ENCODE peak calls at places on chromosomes 13 and 19, in ten cellular contexts. One of them, this sample, is unnamed. For H3K36me3, the result is how much of the 10 kb centered on the place peaks cover.

GRCh38 chr19:46573679-46574522 is 27.2 kb upstream of the CALM3 start:
- DNase-seq in transverse colon: no peak
- DNase-seq in heart right ventricle: no peak
- DNase-seq in upper lobe of right lung: no peak
- DNase-seq in adrenal gland: no peak
- DNase-seq in tibial artery: no peak
- DNase-seq in thoracic aorta: no peak
- DNase-seq in endothelial cell of umbilical vein: no peak
- DNase-seq in RWPE2: no peak
- DNase-seq in lower lobe of right lung: no peak
- DNase-seq in this sample: no peak

GRCh38 chr13:28819748-28820098 is 416 bp upstream of the MTUS2 start:
- DNase-seq in thoracic aorta: no peak
- DNase-seq in endothelial cell of umbilical vein: peak
- DNase-seq in RWPE2: no peak
- DNase-seq in adrenal gland: peak
- DNase-seq in lower lobe of right lung: peak
- DNase-seq in tibial artery: no peak
- DNase-seq in heart right ventricle: peak
- DNase-seq in upper lobe of right lung: peak
- DNase-seq in transverse colon: peak
- DNase-seq in this sample: peak

GRCh38 chr13:91368676-91369425 is 21.4 kb downstream of the MIR17HG start:
- DNase-seq in upper lobe of right lung: no peak
- DNase-seq in heart right ventricle: no peak
- DNase-seq in thoracic aorta: no peak
- DNase-seq in lower lobe of right lung: no peak
- DNase-seq in endothelial cell of umbilical vein: no peak
- DNase-seq in transverse colon: no peak
- DNase-seq in adrenal gland: no peak
- DNase-seq in tibial artery: no peak
- DNase-seq in RWPE2: no peak
- DNase-seq in this sample: no peak

GRCh38 chr13:110521946-110522345 is 39.6 kb downstream of the RAB20 start:
- DNase-seq in heart right ventricle: no peak
- DNase-seq in tibial artery: peak
- DNase-seq in endothelial cell of umbilical vein: no peak
- DNase-seq in thoracic aorta: no peak
- DNase-seq in lower lobe of right lung: peak
- DNase-seq in transverse colon: no peak
- DNase-seq in RWPE2: no peak
- DNase-seq in upper lobe of right lung: no peak
- DNase-seq in adrenal gland: peak
- DNase-seq in this sample: no peak

GRCh38 chr19:43354305-43354627 is 780 bp downstream of the CD177 start:
- DNase-seq in heart right ventricle: no peak
- DNase-seq in thoracic aorta: no peak
- DNase-seq in tibial artery: no peak
- DNase-seq in upper lobe of right lung: no peak
- DNase-seq in RWPE2: no peak
- DNase-seq in endothelial cell of umbilical vein: no peak
- DNase-seq in adrenal gland: no peak
- DNase-seq in lower lobe of right lung: no peak
- DNase-seq in transverse colon: no peak
- DNase-seq in this sample: no peak

GRCh38 chr13:112849500-112849899 is 119.5 kb upstream of the MCF2L start:
- DNase-seq in adrenal gland: no peak
- DNase-seq in thoracic aorta: no peak
- DNase-seq in RWPE2: peak
- DNase-seq in transverse colon: no peak
- DNase-seq in lower lobe of right lung: no peak
- DNase-seq in endothelial cell of umbilical vein: peak
- DNase-seq in tibial artery: no peak
- DNase-seq in upper lobe of right lung: no peak
- DNase-seq in heart right ventricle: no peak
- DNase-seq in this sample: no peak

GRCh38 chr13:33112745-33113144 is 96.5 kb downstream of the KL start:
- DNase-seq in RWPE2: no peak
- DNase-seq in lower lobe of right lung: no peak
- DNase-seq in tibial artery: no peak
- DNase-seq in transverse colon: no peak
- DNase-seq in adrenal gland: no peak
- DNase-seq in endothelial cell of umbilical vein: no peak
- DNase-seq in heart right ventricle: no peak
- DNase-seq in upper lobe of right lung: no peak
- DNase-seq in thoracic aorta: no peak
- DNase-seq in this sample: no peak

GRCh38 chr13:114298866-114299265 is 15.4 kb upstream of the CHAMP1 start:
- DNase-seq in thoracic aorta: no peak
- DNase-seq in transverse colon: no peak
- DNase-seq in upper lobe of right lung: no peak
- DNase-seq in tibial artery: no peak
- DNase-seq in endothelial cell of umbilical vein: no peak
- DNase-seq in heart right ventricle: no peak
- DNase-seq in lower lobe of right lung: no peak
- DNase-seq in RWPE2: no peak
- DNase-seq in adrenal gland: no peak
- DNase-seq in this sample: no peak

GRCh38 chr13:37225414-37226047 is 120.1 kb upstream of the CSNK1A1L start:
- DNase-seq in upper lobe of right lung: no peak
- DNase-seq in endothelial cell of umbilical vein: no peak
- DNase-seq in tibial artery: no peak
- DNase-seq in adrenal gland: no peak
- DNase-seq in heart right ventricle: no peak
- DNase-seq in thoracic aorta: no peak
- DNase-seq in lower lobe of right lung: no peak
- DNase-seq in transverse colon: no peak
- DNase-seq in RWPE2: no peak
- DNase-seq in this sample: no peak

GRCh38 chr13:112890316-112891131 is 78.5 kb upstream of the MCF2L start:
- DNase-seq in RWPE2: peak
- DNase-seq in upper lobe of right lung: no peak
- DNase-seq in thoracic aorta: no peak
- DNase-seq in lower lobe of right lung: peak
- DNase-seq in tibial artery: no peak
- DNase-seq in adrenal gland: no peak
- DNase-seq in heart right ventricle: no peak
- DNase-seq in endothelial cell of umbilical vein: no peak
- DNase-seq in transverse colon: no peak
- DNase-seq in this sample: no peak

GRCh38 chr19:47228168-47228936 is 2.6 kb downstream of the BBC3 start:
- DNase-seq in endothelial cell of umbilical vein: no peak
- DNase-seq in heart right ventricle: no peak
- DNase-seq in thoracic aorta: no peak
- DNase-seq in tibial artery: peak
- DNase-seq in transverse colon: peak
- DNase-seq in lower lobe of right lung: peak
- DNase-seq in adrenal gland: peak
- DNase-seq in upper lobe of right lung: peak
- DNase-seq in RWPE2: no peak
- DNase-seq in this sample: peak

GRCh38 chr13:80339841-80340642 is 884 bp downstream of the SPRY2 start:
- DNase-seq in tibial artery: peak
- DNase-seq in RWPE2: no peak
- DNase-seq in adrenal gland: peak
- DNase-seq in heart right ventricle: peak
- DNase-seq in thoracic aorta: no peak
- DNase-seq in endothelial cell of umbilical vein: peak
- DNase-seq in lower lobe of right lung: peak
- DNase-seq in upper lobe of right lung: peak
- DNase-seq in transverse colon: peak
- DNase-seq in this sample: peak

GRCh38 chr19:4653793-4654436 is 14.6 kb downstream of the TNFAIP8L1 start:
- DNase-seq in tibial artery: no peak
- DNase-seq in transverse colon: no peak
- DNase-seq in RWPE2: no peak
- DNase-seq in lower lobe of right lung: no peak
- DNase-seq in upper lobe of right lung: no peak
- DNase-seq in adrenal gland: no peak
- DNase-seq in endothelial cell of umbilical vein: no peak
- DNase-seq in heart right ventricle: no peak
- DNase-seq in thoracic aorta: no peak
- DNase-seq in this sample: no peak

GRCh38 chr13:80572867-80573266 is 231.9 kb upstream of the SPRY2 start:
- DNase-seq in lower lobe of right lung: no peak
- DNase-seq in heart right ventricle: no peak
- DNase-seq in thoracic aorta: no peak
- DNase-seq in tibial artery: no peak
- DNase-seq in endothelial cell of umbilical vein: no peak
- DNase-seq in upper lobe of right lung: no peak
- DNase-seq in adrenal gland: no peak
- DNase-seq in RWPE2: no peak
- DNase-seq in transverse colon: no peak
- DNase-seq in this sample: no peak

GRCh38 chr19:35044317-35045117 is 3.0 kb downstream of the HPN start:
- DNase-seq in endothelial cell of umbilical vein: peak
- DNase-seq in RWPE2: no peak
- DNase-seq in thoracic aorta: no peak
- DNase-seq in adrenal gland: peak
- DNase-seq in lower lobe of right lung: no peak
- DNase-seq in transverse colon: peak
- DNase-seq in tibial artery: no peak
- DNase-seq in upper lobe of right lung: no peak
- DNase-seq in heart right ventricle: peak
- DNase-seq in this sample: no peak

GRCh38 chr13:67736646-67737420 is 506.7 kb upstream of the PCDH9 start:
- DNase-seq in heart right ventricle: no peak
- DNase-seq in transverse colon: no peak
- DNase-seq in lower lobe of right lung: no peak
- DNase-seq in adrenal gland: no peak
- DNase-seq in tibial artery: no peak
- DNase-seq in endothelial cell of umbilical vein: no peak
- DNase-seq in RWPE2: no peak
- DNase-seq in upper lobe of right lung: no peak
- DNase-seq in thoracic aorta: no peak
- DNase-seq in this sample: no peak

DNA sequence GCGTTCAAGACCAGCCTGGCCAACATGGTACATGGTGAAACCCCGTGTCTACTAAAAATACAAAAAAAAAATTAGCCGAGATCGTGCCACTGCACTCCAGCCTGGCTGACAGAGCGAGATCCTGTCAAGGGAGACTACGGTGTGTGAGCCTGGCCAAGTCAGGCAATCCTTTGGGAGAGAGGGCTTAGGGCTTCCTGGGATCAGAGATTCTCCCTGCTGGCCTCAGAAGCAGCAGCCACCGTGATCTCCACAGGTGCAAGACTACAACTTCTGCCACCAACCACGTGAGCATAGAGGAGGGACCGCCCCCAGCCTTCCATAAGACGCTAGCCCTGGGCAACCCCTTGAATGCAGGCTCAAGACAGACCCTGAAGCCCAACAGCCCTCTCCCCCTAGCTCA is 7.6 kb downstream of the MFSD12 start:
- DNase-seq in heart right ventricle: no peak
- DNase-seq in thoracic aorta: no peak
- DNase-seq in tibial artery: no peak
- DNase-seq in RWPE2: no peak
- DNase-seq in upper lobe of right lung: no peak
- DNase-seq in lower lobe of right lung: no peak
- DNase-seq in transverse colon: no peak
- DNase-seq in adrenal gland: no peak
- DNase-seq in endothelial cell of umbilical vein: no peak
- DNase-seq in this sample: no peak
- H3K36me3 ChIP-seq in heart right ventricle: under half
- H3K36me3 ChIP-seq in thoracic aorta: under half
- H3K36me3 ChIP-seq in tibial artery: under half
- H3K36me3 ChIP-seq in RWPE2: under half
- H3K36me3 ChIP-seq in upper lobe of right lung: under half
- H3K36me3 ChIP-seq in lower lobe of right lung: under half
- H3K36me3 ChIP-seq in transverse colon: under half
- H3K36me3 ChIP-seq in adrenal gland: under half
- H3K36me3 ChIP-seq in endothelial cell of umbilical vein: under half
- H3K36me3 ChIP-seq in this sample: under half

DNA sequence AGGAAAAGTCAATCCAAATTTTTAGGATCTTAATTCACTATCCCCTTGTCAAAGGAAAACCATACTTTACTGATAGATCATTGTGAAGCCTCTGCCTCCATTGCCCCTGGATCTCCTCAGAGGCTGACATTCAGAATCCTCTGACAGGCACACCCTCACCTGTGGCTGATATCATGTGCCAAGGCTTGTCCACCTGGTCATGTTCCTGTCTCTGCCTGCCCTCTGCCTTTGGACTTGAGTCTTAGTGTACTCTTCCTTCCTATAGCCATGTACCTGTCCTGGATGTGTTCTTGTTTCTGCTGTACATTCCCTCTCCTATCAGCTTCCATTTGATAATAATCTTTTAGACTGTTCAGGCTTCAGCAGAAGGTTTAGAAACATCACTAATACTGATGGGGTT is 179.4 kb downstream of the TNFSF13B start:
- DNase-seq in thoracic aorta: no peak
- DNase-seq in tibial artery: no peak
- DNase-seq in transverse colon: no peak
- DNase-seq in lower lobe of right lung: no peak
- DNase-seq in upper lobe of right lung: no peak
- DNase-seq in RWPE2: no peak
- DNase-seq in adrenal gland: no peak
- DNase-seq in heart right ventricle: no peak
- DNase-seq in endothelial cell of umbilical vein: no peak
- DNase-seq in this sample: no peak
- TF ChIP-seq CTCF in thoracic aorta: no peak
- TF ChIP-seq CTCF in tibial artery: no peak
- TF ChIP-seq CTCF in transverse colon: no peak
- TF ChIP-seq CTCF in lower lobe of right lung: no peak
- TF ChIP-seq CTCF in upper lobe of right lung: no peak
- TF ChIP-seq CTCF in RWPE2: no peak
- TF ChIP-seq CTCF in adrenal gland: no peak
- TF ChIP-seq CTCF in heart right ventricle: no peak
- TF ChIP-seq CTCF in endothelial cell of umbilical vein: no peak
- TF ChIP-seq CTCF in this sample: no peak

GRCh38 chr19:10566658-10567410 is 1.0 kb upstream of the KRI1 start:
- DNase-seq in endothelial cell of umbilical vein: no peak
- DNase-seq in upper lobe of right lung: no peak
- DNase-seq in RWPE2: no peak
- DNase-seq in thoracic aorta: no peak
- DNase-seq in heart right ventricle: no peak
- DNase-seq in adrenal gland: peak
- DNase-seq in lower lobe of right lung: no peak
- DNase-seq in transverse colon: peak
- DNase-seq in tibial artery: no peak
- DNase-seq in this sample: peak
- H3K4me3 ChIP-seq in endothelial cell of umbilical vein: no peak
- H3K4me3 ChIP-seq in upper lobe of right lung: peak
- H3K4me3 ChIP-seq in RWPE2: peak
- H3K4me3 ChIP-seq in thoracic aorta: peak
- H3K4me3 ChIP-seq in heart right ventricle: peak
- H3K4me3 ChIP-seq in adrenal gland: no peak
- H3K4me3 ChIP-seq in lower lobe of right lung: peak
- H3K4me3 ChIP-seq in transverse colon: no peak
- H3K4me3 ChIP-seq in tibial artery: peak
- H3K4me3 ChIP-seq in this sample: peak

DNA sequence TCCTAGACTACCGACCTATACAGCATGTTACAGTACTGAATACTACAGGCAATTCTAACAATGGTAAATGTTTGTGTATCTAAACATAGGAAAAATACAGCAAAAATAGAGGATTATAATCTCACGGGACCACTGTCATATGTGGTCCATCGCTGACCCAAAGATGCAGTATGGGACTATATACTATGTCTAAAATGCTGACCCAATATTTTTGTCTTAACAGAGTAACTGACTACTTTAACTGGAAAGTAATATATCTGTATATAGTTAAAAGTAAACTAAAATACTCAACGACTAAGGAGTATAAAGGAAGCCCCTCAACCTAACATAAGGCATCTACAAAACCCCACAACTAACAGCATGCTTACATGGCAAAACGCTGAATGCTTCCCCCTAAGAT is 4.4 kb upstream of the TMEM86B start:
- DNase-seq in lower lobe of right lung: no peak
- DNase-seq in tibial artery: no peak
- DNase-seq in endothelial cell of umbilical vein: no peak
- DNase-seq in RWPE2: no peak
- DNase-seq in thoracic aorta: no peak
- DNase-seq in adrenal gland: no peak
- DNase-seq in transverse colon: no peak
- DNase-seq in heart right ventricle: no peak
- DNase-seq in upper lobe of right lung: no peak
- DNase-seq in this sample: no peak
- H3K36me3 ChIP-seq in lower lobe of right lung: half or more
- H3K36me3 ChIP-seq in tibial artery: half or more
- H3K36me3 ChIP-seq in endothelial cell of umbilical vein: under half
- H3K36me3 ChIP-seq in RWPE2: half or more
- H3K36me3 ChIP-seq in thoracic aorta: half or more
- H3K36me3 ChIP-seq in adrenal gland: under half
- H3K36me3 ChIP-seq in transverse colon: under half
- H3K36me3 ChIP-seq in heart right ventricle: under half
- H3K36me3 ChIP-seq in upper lobe of right lung: half or more
- H3K36me3 ChIP-seq in this sample: half or more

This sample was measured in GM06990.